ENCODE peak calls at places on chromosomes 16 and 17, in nine cellular contexts. T is stomach, O is GM23338, E is HepG2, A is HCT116, X is SK-N-SH, S is GM12878, Z is endothelial cell of umbilical vein, F is spleen. W is an unnamed sample.

GRCh38 chr17:77963441-77963840 is 4.9 kb downstream of the TNRC6C start:
- DNase-seq in T (no peak), O (no peak), E (peak; percentile 75), A (no peak), X (peak; percentile 77), S (no peak), Z (peak; percentile 39), F (no peak), W (no peak)

GRCh38 chr16:65867276-65867990 is 499.1 kb upstream of the CDH5 start:
- DNase-seq in T (no peak), O (no peak), E (no peak), A (no peak), X (peak; percentile 55), S (no peak), Z (no peak), F (no peak), W (no peak)

GRCh38 chr16:72357860-72358259 is 185.9 kb upstream of the PMFBP1 start:
- DNase-seq in T (no peak), O (no peak), E (no peak), A (no peak), X (no peak), S (no peak), Z (no peak), F (no peak), W (no peak)

GRCh38 chr17:7748098-7748775 is 30.7 kb downstream of the DNAH2 start:
- DNase-seq in T (no peak), O (no peak), E (no peak), A (no peak), X (peak; percentile 62), S (no peak), Z (no peak), F (no peak), W (no peak)

GRCh38 chr16:53910990-53911389 is 207.0 kb downstream of the FTO start:
- DNase-seq in T (no peak), O (no peak), E (no peak), A (no peak), X (no peak), S (no peak), Z (no peak), F (no peak), W (no peak)

GRCh38 chr17:43881176-43881575 is 26.2 kb downstream of the MPP2 start:
- DNase-seq in T (no peak), O (no peak), E (no peak), A (no peak), X (no peak), S (no peak), Z (no peak), F (peak; percentile 48), W (no peak)

GRCh38 chr16:10828851-10829331 is 10.3 kb upstream of the TVP23A start:
- DNase-seq in T (peak; percentile 97), O (peak; percentile 30), E (no peak), A (no peak), X (peak; percentile 82), S (no peak), Z (peak; percentile 92), F (peak; percentile 90), W (no peak)

GRCh38 chr16:15811778-15812750 is 44.8 kb downstream of the MYH11 start:
- DNase-seq in T (peak; percentile 44), O (peak; percentile 6), E (no peak), A (no peak), X (no peak), S (no peak), Z (no peak), F (peak; percentile 27), W (peak; percentile 45)

GRCh38 chr16:15950167-15950854 is 895 bp downstream of the ABCC1 start:
- DNase-seq in T (peak; percentile 28), O (peak; percentile 31), E (peak; percentile 40), A (no peak), X (peak; percentile 68), S (no peak), Z (peak; percentile 61), F (no peak), W (no peak)

GRCh38 chr17:76123749-76124581 is 17.1 kb downstream of the FOXJ1 start:
- DNase-seq in T (no peak), O (no peak), E (no peak), A (no peak), X (peak; percentile 24), S (no peak), Z (no peak), F (no peak), W (no peak)

GRCh38 chr17:76095943-76096342 is 7.6 kb downstream of the EXOC7 start:
- DNase-seq in T (no peak), O (no peak), E (no peak), A (no peak), X (no peak), S (no peak), Z (no peak), F (peak; percentile 56), W (no peak)

GRCh38 chr17:57313276-57313835 is 57.0 kb downstream of the MSI2 start:
- DNase-seq in T (no peak), O (peak; percentile 33), E (no peak), A (no peak), X (no peak), S (no peak), Z (no peak), F (no peak), W (no peak)

GRCh38 chr17:65173951-65174683 is 36.9 kb downstream of the RGS9 start:
- DNase-seq in T (no peak), O (no peak), E (no peak), A (no peak), X (peak; percentile 57), S (no peak), Z (no peak), F (no peak), W (no peak)
- TF ChIP-seq POLR2AphosphoS5 in T (no peak), O (no peak), E (no peak), A (no peak), X (no peak), S (no peak), Z (no peak), F (no peak), W (no peak)

GRCh38 chr16:85144026-85144915 is 32.0 kb upstream of the CIBAR2 start:
- DNase-seq in T (no peak), O (no peak), E (no peak), A (no peak), X (no peak), S (no peak), Z (peak; percentile 79), F (no peak), W (no peak)

GRCh38 chr16:85146922-85147651 is 34.8 kb upstream of the CIBAR2 start:
- DNase-seq in T (no peak), O (no peak), E (no peak), A (no peak), X (no peak), S (no peak), Z (no peak), F (no peak), W (no peak)

GRCh38 chr16:85146532-85146797 is 34.2 kb upstream of the CIBAR2 start:
- DNase-seq in T (no peak), O (no peak), E (no peak), A (no peak), X (no peak), S (no peak), Z (no peak), F (no peak), W (no peak)

GRCh38 chr16:85145734-85146531 is 33.7 kb upstream of the CIBAR2 start:
- DNase-seq in T (no peak), O (no peak), E (no peak), A (no peak), X (peak; percentile 68), S (no peak), Z (no peak), F (no peak), W (no peak)

GRCh38 chr16:85145188-85145587 is 32.9 kb upstream of the CIBAR2 start:
- DNase-seq in T (no peak), O (no peak), E (no peak), A (no peak), X (no peak), S (no peak), Z (no peak), F (no peak), W (no peak)
- H3K4me1 ChIP-seq in T (peaks cover 16% of the 10 kb centered on the region), O (no peaks in the 10 kb centered on the region), E (peaks cover 90% of the 10 kb centered on the region), A (no peaks in the 10 kb centered on the region), X (no peaks in the 10 kb centered on the region), S (no peaks in the 10 kb centered on the region), Z (peaks cover 27% of the 10 kb centered on the region), F (peaks cover 9% of the 10 kb centered on the region), W (peaks cover 36% of the 10 kb centered on the region)

GRCh38 chr16:1079786-1080525 is 7.4 kb downstream of the SSTR5 start:
- DNase-seq in T (no peak), O (no peak), E (no peak), A (no peak), X (no peak), S (no peak), Z (no peak), F (no peak), W (no peak)

GRCh38 chr16:1081734-1082265 is 9.3 kb downstream of the SSTR5 start:
- DNase-seq in T (no peak), O (no peak), E (no peak), A (no peak), X (no peak), S (no peak), Z (no peak), F (no peak), W (no peak)

GRCh38 chr16:1082952-1083675 is 10.6 kb downstream of the SSTR5 start:
- DNase-seq in T (no peak), O (no peak), E (peak; percentile 49), A (no peak), X (no peak), S (no peak), Z (peak; percentile 23), F (no peak), W (no peak)

GRCh38 chr16:1080801-1081733 is 8.5 kb downstream of the SSTR5 start:
- DNase-seq in T (no peak), O (no peak), E (no peak), A (no peak), X (no peak), S (no peak), Z (peak; percentile 8), F (no peak), W (no peak)

GRCh38 chr16:1082266-1082951 is 9.9 kb downstream of the SSTR5 start:
- DNase-seq in T (no peak), O (no peak), E (peak; percentile 70), A (no peak), X (no peak), S (no peak), Z (peak; percentile 79), F (no peak), W (no peak)
- TF ChIP-seq POLR2AphosphoS5 in T (no peak), O (no peak), E (no peak), A (peak; percentile 87), X (no peak), S (no peak), Z (peak; percentile 62), F (no peak), W (no peak)

GRCh38 chr17:50587571-50587970 is 27.1 kb downstream of the CACNA1G start:
- DNase-seq in T (no peak), O (no peak), E (no peak), A (no peak), X (no peak), S (no peak), Z (no peak), F (no peak), W (no peak)
- H3K4me1 ChIP-seq in T (peaks cover 22% of the 10 kb centered on the region), O (no peaks in the 10 kb centered on the region), E (peaks cover 21% of the 10 kb centered on the region), A (no peaks in the 10 kb centered on the region), X (no peaks in the 10 kb centered on the region), S (no peaks in the 10 kb centered on the region), Z (no peaks in the 10 kb centered on the region), F (no peaks in the 10 kb centered on the region), W (peaks cover 12% of the 10 kb centered on the region)

GRCh38 chr17:32007463-32008298 is 498 bp downstream of the LRRC37B start:
- DNase-seq in T (no peak), O (peak; percentile 66), E (no peak), A (no peak), X (peak; percentile 73), S (no peak), Z (peak; percentile 48), F (no peak), W (no peak)
- TF ChIP-seq POLR2AphosphoS5 in T (no peak), O (no peak), E (no peak), A (no peak), X (no peak), S (no peak), Z (no peak), F (no peak), W (no peak)

GRCh38 chr17:49633250-49633649 is 44.6 kb downstream of the SPOP start:
- DNase-seq in T (no peak), O (no peak), E (no peak), A (no peak), X (no peak), S (no peak), Z (no peak), F (no peak), W (no peak)
- H3K4me1 ChIP-seq in T (peaks cover 99% of the 10 kb centered on the region), O (peaks cover 10% of the 10 kb centered on the region), E (peaks cover 57% of the 10 kb centered on the region), A (peaks cover 12% of the 10 kb centered on the region), X (peaks cover 62% of the 10 kb centered on the region), S (no peaks in the 10 kb centered on the region), Z (peaks cover 17% of the 10 kb centered on the region), F (peaks cover 14% of the 10 kb centered on the region), W (no peaks in the 10 kb centered on the region)